ENCODE peak calls at places on chromosomes 13 and 19, in six cellular contexts. B, V, C, Y, P and M are unnamed samples.

GRCh38 chr13:101474419-101474957 is 22.0 kb downstream of the ITGBL1 start:
- DNase-seq in B (peak), V (no peak), C (peak), Y (no peak), P (no peak), M (no peak)

GRCh38 chr13:30004204-30004603 is 153.8 kb upstream of the UBL3 start:
- DNase-seq in B (peak), V (no peak), C (peak), Y (no peak), P (no peak), M (no peak)

GRCh38 chr19:2554856-2555255 is 78.9 kb downstream of the GADD45B start:
- DNase-seq in B (peak), V (no peak), C (peak), Y (peak), P (no peak), M (no peak)

GRCh38 chr19:8655340-8655709 is 24.9 kb downstream of the NFILZ start:
- DNase-seq in B (no peak), V (no peak), C (no peak), Y (no peak), P (no peak), M (no peak)

GRCh38 chr19:39996218-39996810 is 546 bp upstream of the ZNF546 start:
- DNase-seq in B (peak), V (no peak), C (peak), Y (no peak), P (no peak), M (no peak)

GRCh38 chr13:32234914-32235313 is 80.2 kb downstream of the ZAR1L start:
- DNase-seq in B (no peak), V (no peak), C (no peak), Y (no peak), P (no peak), M (no peak)

GRCh38 chr13:102651892-102652291 is 43.0 kb downstream of the METTL21C start:
- DNase-seq in B (peak), V (no peak), C (peak), Y (no peak), P (no peak), M (no peak)

GRCh38 chr13:94324409-94325147 is 154.9 kb downstream of the DCT start:
- DNase-seq in B (no peak), V (no peak), C (no peak), Y (no peak), P (no peak), M (no peak)

GRCh38 chr19:58055483-58055874 is 3.6 kb upstream of the ZNF135 start:
- DNase-seq in B (no peak), V (no peak), C (no peak), Y (no peak), P (no peak), M (no peak)

GRCh38 chr19:1004204-1004802 is 4.1 kb downstream of the GRIN3B start:
- DNase-seq in B (no peak), V (no peak), C (no peak), Y (no peak), P (no peak), M (no peak)

GRCh38 chr13:113650731-113651148 is 7.3 kb downstream of the ATP4B start:
- DNase-seq in B (no peak), V (peak), C (no peak), Y (no peak), P (no peak), M (no peak)

GRCh38 chr19:33879818-33880575 is 83.3 kb downstream of the KCTD15 start:
- DNase-seq in B (no peak), V (no peak), C (no peak), Y (no peak), P (no peak), M (no peak)

GRCh38 chr19:3633559-3633988 is 7.0 kb upstream of the CACTIN start:
- DNase-seq in B (no peak), V (no peak), C (no peak), Y (no peak), P (no peak), M (no peak)

GRCh38 chr19:12788682-12789097 is 2.6 kb upstream of the JUNB start:
- DNase-seq in B (peak), V (no peak), C (peak), Y (peak), P (peak), M (peak)

GRCh38 chr19:42380155-42380554 is 9.9 kb downstream of the CNFN start:
- DNase-seq in B (no peak), V (no peak), C (no peak), Y (no peak), P (no peak), M (no peak)

GRCh38 chr13:26785845-26786630 is 25.5 kb upstream of the GPR12 start:
- DNase-seq in B (peak), V (no peak), C (peak), Y (peak), P (peak), M (peak)

GRCh38 chr13:98155475-98156111 is 12.7 kb downstream of the FARP1 start:
- DNase-seq in B (peak), V (no peak), C (peak), Y (no peak), P (no peak), M (no peak)

GRCh38 chr19:46472592-46472991 is 1.2 kb upstream of the PNMA8A start:
- DNase-seq in B (no peak), V (no peak), C (no peak), Y (no peak), P (no peak), M (no peak)

GRCh38 chr19:37333457-37333856 is 37.4 kb upstream of the ZNF527 start:
- DNase-seq in B (no peak), V (no peak), C (peak), Y (no peak), P (no peak), M (no peak)

GRCh38 chr19:45780448-45781281 is 1.6 kb downstream of the DMPK start:
- DNase-seq in B (no peak), V (no peak), C (no peak), Y (no peak), P (no peak), M (no peak)

GRCh38 chr13:38755792-38756191 is 68.9 kb downstream of the FREM2 start:
- DNase-seq in B (no peak), V (no peak), C (no peak), Y (no peak), P (no peak), M (no peak)

GRCh38 chr13:107767119-107767518 is 448.2 kb downstream of the LIG4 start:
- DNase-seq in B (no peak), V (no peak), C (no peak), Y (no peak), P (no peak), M (no peak)

GRCh38 chr19:14112051-14112808 is 5.3 kb downstream of the PRKACA start:
- DNase-seq in B (no peak), V (no peak), C (peak), Y (no peak), P (no peak), M (peak)

GRCh38 chr19:13794388-13794751 is 873 bp upstream of the ZSWIM4 start:
- DNase-seq in B (peak), V (peak), C (peak), Y (peak), P (peak), M (peak)

GRCh38 chr13:83879431-83880171 is 2.7 kb downstream of the SLITRK1 start:
- DNase-seq in B (peak), V (no peak), C (peak), Y (no peak), P (no peak), M (no peak)

GRCh38 chr19:11420894-11421606 is 1.9 kb upstream of the RGL3 start:
- DNase-seq in B (no peak), V (no peak), C (no peak), Y (no peak), P (peak), M (no peak)

GRCh38 chr19:18173054-18173571 is 500 bp upstream of the IFI30 start:
- DNase-seq in B (no peak), V (no peak), C (peak), Y (peak), P (no peak), M (peak)

GRCh38 chr19:39915101-39915847 is 19.2 kb downstream of the FCGBP start:
- DNase-seq in B (no peak), V (no peak), C (no peak), Y (peak), P (peak), M (no peak)

GRCh38 chr19:18123819-18124218 is 26.2 kb downstream of the MAST3 start:
- DNase-seq in B (no peak), V (no peak), C (no peak), Y (no peak), P (no peak), M (no peak)

GRCh38 chr13:110387451-110388140 is 80.5 kb downstream of the COL4A2 start:
- DNase-seq in B (no peak), V (no peak), C (peak), Y (peak), P (no peak), M (no peak)

GRCh38 chr13:46520188-46520587 is 32.8 kb upstream of the LRCH1 start:
- DNase-seq in B (no peak), V (no peak), C (no peak), Y (no peak), P (no peak), M (no peak)

GRCh38 chr19:11364935-11365334 is 9.5 kb upstream of the SWSAP1 start:
- DNase-seq in B (no peak), V (no peak), C (no peak), Y (no peak), P (no peak), M (no peak)

GRCh38 chr19:7333198-7334118 is 15.3 kb upstream of the ARHGEF18 start:
- DNase-seq in B (no peak), V (no peak), C (peak), Y (no peak), P (no peak), M (no peak)

GRCh38 chr19:28847468-28847867 is 365.5 kb downstream of the UQCRFS1 start:
- DNase-seq in B (peak), V (no peak), C (peak), Y (no peak), P (no peak), M (no peak)

GRCh38 chr13:44739120-44739519 is 163.0 kb upstream of the TSC22D1 start:
- DNase-seq in B (no peak), V (no peak), C (no peak), Y (no peak), P (no peak), M (no peak)

DNA sequence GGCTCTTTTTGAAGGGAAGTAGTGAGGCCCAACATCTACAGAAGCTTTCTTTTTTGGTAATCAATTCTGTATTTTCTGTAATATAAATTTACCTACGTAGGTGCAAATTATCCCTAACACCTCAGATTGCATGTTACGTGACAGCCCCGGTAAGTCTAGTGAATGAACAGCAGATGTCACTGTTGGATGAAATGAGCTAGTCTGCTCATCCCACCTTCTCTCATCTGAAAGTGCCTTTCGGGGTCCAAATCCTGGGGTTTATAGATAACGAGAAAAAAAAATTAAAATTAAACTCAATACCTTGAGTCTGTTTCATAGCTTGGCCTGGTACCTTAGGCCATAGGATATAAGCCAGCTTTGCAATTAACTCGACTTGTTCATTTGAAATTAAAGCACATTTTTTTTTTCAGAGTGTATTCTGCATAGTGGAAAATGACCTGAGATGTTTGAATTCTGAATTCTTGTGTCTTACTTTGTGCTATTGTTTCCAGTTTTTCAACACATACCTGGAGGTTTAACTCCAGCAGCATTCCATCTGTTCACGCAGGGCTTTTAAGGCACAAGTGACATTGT is 548.2 kb downstream of the GPC5 start:
- DNase-seq in B (no peak), V (no peak), C (no peak), Y (no peak), P (no peak), M (no peak)
- TF ChIP-seq CTCF in B (no peak), V (no peak), C (no peak), Y (no peak), P (peak), M (no peak)

GRCh38 chr13:49112782-49113525 is 107.2 kb upstream of the MLNR start:
- DNase-seq in B (no peak), V (no peak), C (peak), Y (no peak), P (no peak), M (no peak)
- H3K4me3 ChIP-seq in B (no peak), V (no peak), C (no peak), Y (no peak), P (no peak), M (no peak)

GRCh38 chr19:50365434-50366306 is at the start of gene NAPSA:
- DNase-seq in B (no peak), V (no peak), C (no peak), Y (no peak), P (no peak), M (no peak)

GRCh38 chr19:50371914-50372475 is 4.3 kb upstream of the NR1H2 start:
- DNase-seq in B (no peak), V (no peak), C (peak), Y (no peak), P (no peak), M (no peak)

GRCh38 chr19:50368649-50369570 is 3.5 kb upstream of the NAPSA start:
- DNase-seq in B (peak), V (peak), C (peak), Y (peak), P (peak), M (peak)
- TF ChIP-seq CTCF in B (peak), V (peak), C (peak), Y (peak), P (peak), M (no peak)

GRCh38 chr19:43699506-43700367 is 16.1 kb upstream of the IRGC start:
- DNase-seq in B (no peak), V (no peak), C (peak), Y (peak), P (peak), M (no peak)

GRCh38 chr19:43704002-43704705 is 11.7 kb upstream of the IRGC start:
- DNase-seq in B (no peak), V (no peak), C (no peak), Y (no peak), P (peak), M (no peak)

GRCh38 chr19:43697295-43697694 is 18.6 kb upstream of the IRGC start:
- DNase-seq in B (no peak), V (no peak), C (no peak), Y (no peak), P (no peak), M (no peak)

GRCh38 chr19:43695985-43696729 is 19.7 kb upstream of the IRGC start:
- DNase-seq in B (no peak), V (no peak), C (no peak), Y (no peak), P (no peak), M (no peak)

DNA sequence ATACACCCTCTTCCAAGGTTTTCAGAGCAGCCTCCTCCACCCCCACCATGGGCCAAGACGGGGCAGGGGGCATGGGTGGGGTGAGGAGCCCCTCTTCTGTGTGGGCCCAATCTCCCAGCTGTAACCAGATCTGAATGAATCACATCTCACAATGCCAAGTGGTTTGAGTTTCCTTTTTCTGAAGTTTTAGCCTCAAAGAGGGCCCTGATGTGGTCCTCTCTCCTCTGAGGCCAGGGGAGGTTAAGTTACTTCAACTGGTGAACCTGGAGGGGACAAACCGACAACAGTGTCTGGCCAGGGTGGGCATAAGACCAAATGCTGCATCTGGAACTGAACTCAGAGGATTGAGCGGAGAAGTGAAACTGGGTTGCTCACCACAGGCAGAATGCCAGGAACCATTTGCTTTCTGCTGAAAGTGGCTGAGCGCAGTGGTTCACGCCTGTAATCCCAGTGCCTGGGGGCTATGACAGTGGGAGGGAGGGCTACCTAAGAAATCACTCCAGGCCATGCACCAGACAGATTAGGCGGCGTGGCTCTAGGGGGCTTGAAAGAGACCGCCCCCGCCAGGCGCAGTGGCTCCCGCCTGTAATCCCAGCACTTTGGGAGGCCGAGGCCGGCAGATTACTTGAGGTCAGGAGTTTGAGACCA is 15.4 kb upstream of the IRGC start:
- DNase-seq in B (peak), V (peak), C (peak), Y (peak), P (peak), M (peak)
- H3K4me3 ChIP-seq in B (peak), V (peak), C (peak), Y (no peak), P (no peak), M (no peak)

DNA sequence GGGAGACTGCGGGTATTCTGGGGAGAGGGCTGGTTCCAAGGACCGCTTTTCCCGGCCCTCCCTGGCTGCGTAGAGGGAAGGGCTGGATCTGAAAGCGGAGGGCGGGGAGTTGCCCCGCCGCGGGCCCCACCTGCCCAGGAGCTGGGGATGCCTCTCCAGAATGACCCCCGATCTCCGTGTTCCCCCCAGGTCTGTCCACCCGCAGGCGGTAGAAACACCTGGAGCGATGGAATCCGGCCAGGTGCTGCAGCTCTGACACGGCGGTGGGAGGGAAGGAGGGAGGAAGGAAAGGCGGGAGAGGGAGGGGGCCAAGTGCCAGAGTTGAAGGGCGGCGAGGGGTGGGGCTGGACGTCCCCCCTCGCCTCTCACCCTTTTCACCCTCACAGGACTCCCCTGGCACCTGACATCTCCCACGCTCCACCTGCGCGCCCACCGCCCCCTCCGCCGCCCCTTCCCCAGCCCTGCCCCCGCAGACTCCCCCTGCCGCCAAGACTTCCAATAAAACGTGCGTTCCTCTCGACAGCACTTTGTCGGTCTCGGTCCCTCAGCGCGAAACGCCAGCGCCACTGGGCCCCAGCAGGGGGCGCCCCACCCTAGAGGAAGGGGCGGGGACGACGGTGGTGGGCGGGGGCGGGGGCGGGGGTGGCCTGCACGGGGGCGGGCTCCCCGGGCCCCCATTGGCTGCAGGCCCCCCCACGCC is 374 bp upstream of the FXYD7 start:
- DNase-seq in B (no peak), V (no peak), C (no peak), Y (peak), P (peak), M (no peak)
- TF ChIP-seq CTCF in B (peak), V (peak), C (peak), Y (peak), P (peak), M (no peak)

DNA sequence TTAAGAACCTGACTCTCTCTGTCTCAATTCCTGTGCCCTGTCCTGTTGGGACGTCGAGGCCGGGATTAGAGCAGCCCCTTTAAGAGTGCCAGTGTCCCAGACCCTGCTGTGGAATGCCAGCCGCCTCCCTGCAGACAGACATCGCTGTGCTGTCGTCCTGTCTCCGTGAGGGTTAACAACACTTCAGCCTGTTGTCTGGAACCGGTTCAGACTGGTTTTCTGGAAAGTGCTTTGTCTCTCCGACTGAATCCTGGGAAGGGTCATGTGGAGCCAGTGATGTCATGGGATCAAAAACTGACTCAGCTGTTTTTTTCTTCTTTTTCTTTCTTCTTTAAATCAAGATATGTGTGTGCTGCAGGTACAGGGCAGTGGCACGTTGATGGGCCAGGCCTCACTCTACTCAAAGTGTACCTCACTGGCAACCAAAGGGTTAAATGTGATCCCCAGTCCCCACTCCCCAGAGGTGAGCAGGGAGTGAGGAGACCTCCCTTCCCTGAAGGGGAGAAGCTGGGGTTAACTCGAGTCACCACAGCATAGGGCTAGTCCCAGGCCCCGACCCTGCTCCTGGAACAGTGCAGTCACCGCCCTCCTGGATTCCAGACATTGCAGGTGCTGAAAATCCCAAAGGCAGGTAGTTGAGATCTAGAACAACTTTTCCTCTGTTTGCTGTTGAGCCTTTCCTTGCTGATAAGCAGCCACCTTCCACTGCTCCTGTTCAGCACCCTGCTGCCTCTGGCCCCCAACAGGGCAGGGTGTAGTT is 50.8 kb downstream of the TSSK6 start:
- DNase-seq in B (peak), V (no peak), C (peak), Y (peak), P (no peak), M (no peak)
- H3K4me3 ChIP-seq in B (no peak), V (peak), C (no peak), Y (no peak), P (no peak), M (no peak)